ENCODE peak calls at places on chromosomes 16 and 17, in ten cellular contexts. N, T, L, Y, Q, R, V, B, O and A are unnamed samples. For H3K4me1, the result is how much of the 10 kb centered on the place peaks cover.

GRCh38 chr16:12097523-12098428 is 121.2 kb downstream of the SNX29 start:
- DNase-seq in O (no peak), N (no peak), T (no peak), Y (no peak), L (peak), V (no peak), R (peak), Q (peak), B (peak), A (no peak)

GRCh38 chr16:56657555-56658430 is at the start of gene MT1F:
- DNase-seq in B (peak), O (no peak), T (peak), Q (peak), N (peak), L (peak), Y (peak), R (peak), V (peak), A (peak)

GRCh38 chr17:4900231-4901107 is 1.1 kb downstream of the C17orf107 start:
- DNase-seq in O (peak), T (peak), L (no peak), V (no peak), Y (peak), N (no peak), Q (no peak), B (no peak), R (no peak), A (no peak)

GRCh38 chr16:678858-679807 is 1.1 kb upstream of the STUB1 start:
- DNase-seq in V (no peak), B (peak), T (peak), L (peak), R (peak), Y (peak), N (no peak), O (peak), Q (no peak), A (peak)

GRCh38 chr17:63954402-63955063 is 18.2 kb downstream of the SCN4A start:
- DNase-seq in Y (no peak), L (no peak), Q (no peak), B (no peak), V (no peak), N (no peak), R (no peak), O (no peak), T (no peak), A (no peak)

GRCh38 chr17:67689534-67690177 is 28.1 kb upstream of the NOL11 start:
- DNase-seq in O (peak), Y (peak), R (peak), V (peak), N (peak), L (peak), B (peak), Q (no peak), T (peak), A (peak)

GRCh38 chr17:17836818-17837379 is at the start of gene SREBF1:
- DNase-seq in B (no peak), Y (peak), L (peak), Q (no peak), T (no peak), N (no peak), O (peak), R (peak), V (peak), A (no peak)

GRCh38 chr17:74742153-74742515 is 5.1 kb downstream of the RAB37 start:
- DNase-seq in T (no peak), B (no peak), N (no peak), O (peak), V (no peak), Y (no peak), R (no peak), Q (peak), L (no peak), A (no peak)

GRCh38 chr16:58118801-58119508 is 10.2 kb downstream of the CFAP20 start:
- DNase-seq in R (no peak), L (no peak), O (peak), T (peak), Q (peak), V (no peak), N (no peak), B (no peak), Y (no peak), A (no peak)

GRCh38 chr17:28381141-28381825 is 9.8 kb downstream of the SARM1 start:
- DNase-seq in V (no peak), O (no peak), L (no peak), R (peak), Y (peak), Q (no peak), T (no peak), N (no peak), B (peak), A (no peak)

GRCh38 chr17:45677770-45678169 is 106.3 kb upstream of the CRHR1 start:
- DNase-seq in B (no peak), Q (no peak), N (no peak), Y (no peak), V (no peak), R (no peak), L (no peak), O (no peak), T (no peak), A (no peak)

GRCh38 chr16:70553645-70554044 is 30.0 kb downstream of the SF3B3 start:
- DNase-seq in N (no peak), Q (no peak), Y (no peak), B (no peak), T (no peak), R (peak), L (peak), O (peak), V (no peak), A (no peak)

GRCh38 chr16:1123525-1124230 is 27.6 kb upstream of the C1QTNF8 start:
- DNase-seq in Q (no peak), V (no peak), Y (no peak), R (no peak), B (no peak), T (no peak), O (no peak), L (no peak), N (no peak), A (no peak)

GRCh38 chr16:13036600-13036999 is 135.2 kb downstream of the SHISA9 start:
- DNase-seq in B (no peak), V (peak), N (no peak), R (peak), Y (peak), L (peak), O (no peak), Q (no peak), T (no peak), A (no peak)

GRCh38 chr16:20678242-20678641 is 19.2 kb downstream of the ACSM1 start:
- DNase-seq in B (no peak), R (no peak), O (no peak), L (no peak), V (no peak), N (no peak), Y (no peak), T (no peak), Q (no peak), A (no peak)

GRCh38 chr16:51245306-51245705 is 94.2 kb upstream of the SALL1 start:
- DNase-seq in V (no peak), B (no peak), O (no peak), R (no peak), L (no peak), Q (no peak), T (no peak), N (no peak), Y (no peak), A (no peak)

GRCh38 chr17:66469088-66469442 is 166.7 kb downstream of the PRKCA start:
- DNase-seq in O (no peak), V (no peak), N (no peak), T (no peak), R (no peak), Q (no peak), L (no peak), Y (no peak), B (no peak), A (no peak)

GRCh38 chr17:73498176-73498575 is 146.1 kb downstream of the SDK2 start:
- DNase-seq in N (no peak), O (peak), L (no peak), V (no peak), Q (no peak), Y (no peak), T (no peak), R (no peak), B (no peak), A (no peak)

GRCh38 chr17:82668631-82669099 is 20.4 kb upstream of the WDR45B start:
- DNase-seq in L (peak), Q (no peak), B (peak), T (peak), V (peak), Y (peak), R (peak), N (peak), O (peak), A (no peak)

GRCh38 chr17:34255381-34255732 is 272 bp downstream of the CCL2 start:
- DNase-seq in N (no peak), R (no peak), B (no peak), T (no peak), Q (no peak), Y (no peak), V (no peak), O (no peak), L (no peak), A (no peak)

GRCh38 chr17:50355701-50356341 is 9.9 kb downstream of the XYLT2 start:
- DNase-seq in Y (peak), B (no peak), N (no peak), Q (no peak), O (peak), T (no peak), L (no peak), V (no peak), R (no peak), A (no peak)

GRCh38 chr16:50183316-50183715 is 30.2 kb downstream of the TENT4B start:
- DNase-seq in B (no peak), T (no peak), R (peak), V (no peak), Q (no peak), Y (no peak), N (no peak), L (peak), O (peak), A (no peak)

GRCh38 chr16:47234-47633 is 6.2 kb downstream of the POLR3K start:
- DNase-seq in N (no peak), T (peak), Q (no peak), R (no peak), L (no peak), O (no peak), V (no peak), B (no peak), Y (no peak), A (no peak)

GRCh38 chr17:38798614-38799500 is 499 bp downstream of the PIP4K2B start:
- DNase-seq in R (peak), O (peak), Q (peak), N (no peak), Y (peak), V (peak), L (peak), T (peak), B (peak), A (peak)

GRCh38 chr17:48593126-48593829 is at the start of gene HOXB5:
- DNase-seq in R (no peak), V (no peak), O (no peak), T (no peak), L (no peak), B (no peak), Y (no peak), N (no peak), Q (no peak), A (no peak)

GRCh38 chr17:64617125-64617780 is 44.9 kb downstream of the SMURF2 start:
- DNase-seq in Y (no peak), L (no peak), V (no peak), B (no peak), Q (no peak), N (no peak), T (no peak), R (no peak), O (no peak), A (no peak)

GRCh38 chr16:51407199-51407598 is 256.1 kb upstream of the SALL1 start:
- DNase-seq in T (no peak), Q (no peak), B (no peak), R (no peak), L (no peak), Y (no peak), O (no peak), N (no peak), V (no peak), A (no peak)

GRCh38 chr16:81636298-81636960 is 142.7 kb upstream of the PLCG2 start:
- DNase-seq in V (no peak), T (no peak), L (no peak), O (no peak), Y (no peak), N (no peak), B (no peak), Q (no peak), R (no peak), A (no peak)

GRCh38 chr17:18105027-18105426 is 3.5 kb upstream of the MYO15A start:
- DNase-seq in L (no peak), O (peak), Q (no peak), T (no peak), R (no peak), Y (no peak), N (no peak), B (no peak), V (no peak), A (no peak)

GRCh38 chr17:74354123-74354522 is 7.5 kb downstream of the BTBD17 start:
- DNase-seq in O (peak), L (no peak), Y (peak), Q (no peak), N (peak), V (peak), T (no peak), B (no peak), R (no peak), A (no peak)

GRCh38 chr17:1050996-1051925 is 54.3 kb downstream of the TIMM22 start:
- DNase-seq in V (no peak), B (no peak), Q (no peak), N (no peak), T (no peak), Y (no peak), R (no peak), O (no peak), L (no peak), A (no peak)

GRCh38 chr17:1055751-1056645 is 59.1 kb downstream of the TIMM22 start:
- DNase-seq in T (peak), B (peak), Q (no peak), L (peak), R (peak), Y (peak), N (no peak), V (peak), O (peak), A (peak)

GRCh38 chr17:1055231-1055630 is 58.3 kb downstream of the TIMM22 start:
- DNase-seq in R (no peak), B (no peak), N (no peak), L (no peak), Y (no peak), O (no peak), T (no peak), V (no peak), Q (no peak), A (no peak)

GRCh38 chr17:1054656-1055055 is 57.7 kb downstream of the TIMM22 start:
- DNase-seq in Q (no peak), B (no peak), N (no peak), O (no peak), R (no peak), Y (no peak), T (no peak), V (no peak), L (no peak), A (no peak)

DNA sequence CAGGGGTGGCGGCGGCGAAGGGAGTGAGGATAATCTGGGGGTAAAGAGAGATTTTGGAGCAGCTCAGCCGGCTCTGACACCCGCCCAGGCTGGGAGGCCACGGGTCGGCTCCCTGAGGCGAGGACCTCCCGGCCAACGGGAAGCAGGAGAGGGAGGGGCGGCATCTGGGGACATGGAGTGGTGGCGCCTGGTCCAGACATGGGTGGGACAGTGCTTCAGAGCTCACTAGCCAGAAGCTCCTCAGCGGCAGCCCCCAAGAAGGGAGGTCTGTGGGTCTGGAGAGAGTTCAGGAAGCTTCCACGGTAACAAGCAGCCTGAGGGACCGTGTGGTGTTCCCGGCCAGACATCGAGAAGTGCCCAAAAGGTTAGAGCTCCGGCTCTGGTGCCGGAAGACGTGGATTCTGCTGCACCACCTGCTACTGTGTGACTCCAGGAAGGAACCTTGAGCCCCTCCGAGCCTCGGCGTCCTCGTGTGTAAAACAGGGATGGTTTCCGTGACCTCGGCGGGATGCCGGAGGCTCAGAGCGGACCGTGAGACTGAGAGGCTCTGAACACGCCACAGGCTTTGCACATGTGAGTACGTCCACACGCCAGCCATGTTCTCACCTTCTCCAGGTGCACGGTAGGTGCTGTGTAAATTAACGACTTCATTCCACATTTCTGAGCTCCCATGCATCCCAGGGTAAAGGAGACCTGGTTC is 56.9 kb downstream of the TIMM22 start:
- DNase-seq in L (no peak), Q (no peak), V (no peak), T (no peak), Y (no peak), B (no peak), O (no peak), R (no peak), N (no peak), A (no peak)
- H3K27ac ChIP-seq in L (no peak), Q (no peak), V (no peak), T (peak), Y (no peak), B (no peak), O (no peak), R (no peak), N (no peak), A (peak)

GRCh38 chr17:78159575-78160158 is 8.7 kb upstream of the SYNGR2 start:
- DNase-seq in O (peak), N (no peak), B (no peak), R (peak), Y (no peak), V (no peak), L (peak), Q (peak), T (no peak), A (no peak)

GRCh38 chr17:78164748-78165607 is 3.4 kb upstream of the SYNGR2 start:
- DNase-seq in Q (no peak), Y (no peak), L (no peak), O (peak), N (no peak), B (no peak), V (no peak), R (no peak), T (no peak), A (no peak)

GRCh38 chr17:78166416-78166815 is 2.0 kb upstream of the SYNGR2 start:
- DNase-seq in B (no peak), V (no peak), Q (no peak), O (peak), Y (no peak), T (no peak), L (no peak), N (no peak), R (no peak), A (no peak)

GRCh38 chr17:78168906-78169793 is 769 bp downstream of the SYNGR2 start:
- DNase-seq in R (no peak), L (no peak), B (peak), Y (peak), V (peak), Q (peak), O (peak), T (peak), N (peak), A (peak)

DNA sequence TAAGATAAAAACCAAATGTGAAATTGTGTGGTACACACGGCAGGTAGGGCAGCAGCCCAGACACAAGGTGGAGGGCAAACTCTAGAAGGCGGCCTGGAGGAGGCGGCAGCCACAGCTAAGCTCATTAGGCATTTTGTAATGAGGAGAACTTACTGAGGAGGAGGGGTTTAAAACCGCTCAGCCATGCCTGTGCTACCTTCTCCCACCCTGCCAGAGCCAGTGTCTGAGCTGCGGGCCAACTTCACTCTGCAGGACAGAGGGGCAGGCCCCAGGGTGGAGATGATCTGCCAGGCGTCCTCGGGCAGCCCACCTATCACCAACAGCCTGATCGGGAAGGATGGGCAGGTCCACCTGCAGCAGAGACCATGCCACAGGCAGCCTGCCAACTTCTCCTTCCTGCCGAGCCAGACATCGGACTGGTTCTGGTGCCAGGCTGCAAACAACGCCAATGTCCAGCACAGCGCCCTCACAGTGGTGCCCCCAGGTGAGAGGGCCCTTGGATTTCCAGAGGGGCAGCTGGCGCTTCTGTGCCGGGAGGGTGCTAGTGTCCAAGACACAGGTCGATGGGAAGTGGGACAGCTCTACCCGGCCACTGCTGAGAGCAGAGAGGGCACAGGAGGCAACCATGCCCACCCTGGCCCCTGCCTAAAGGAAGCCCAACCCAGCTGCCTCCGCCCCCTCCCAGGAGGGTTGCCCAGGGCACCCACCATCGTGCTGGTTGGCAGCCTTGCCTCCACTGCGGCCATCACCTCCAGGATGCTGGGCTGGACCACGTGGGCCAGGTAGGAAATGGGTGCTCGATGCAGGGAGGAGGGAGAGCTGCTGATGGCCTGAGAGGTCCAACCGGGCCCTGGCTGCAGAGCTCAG is 4.3 kb upstream of the SYNGR2 start:
- DNase-seq in Q (no peak), Y (peak), R (no peak), N (no peak), V (no peak), T (no peak), O (peak), B (no peak), L (no peak), A (no peak)
- TF ChIP-seq CTCF in Q (no peak), Y (no peak), R (no peak), N (no peak), V (no peak), T (no peak), O (no peak), B (no peak), L (no peak), A (no peak)

DNA sequence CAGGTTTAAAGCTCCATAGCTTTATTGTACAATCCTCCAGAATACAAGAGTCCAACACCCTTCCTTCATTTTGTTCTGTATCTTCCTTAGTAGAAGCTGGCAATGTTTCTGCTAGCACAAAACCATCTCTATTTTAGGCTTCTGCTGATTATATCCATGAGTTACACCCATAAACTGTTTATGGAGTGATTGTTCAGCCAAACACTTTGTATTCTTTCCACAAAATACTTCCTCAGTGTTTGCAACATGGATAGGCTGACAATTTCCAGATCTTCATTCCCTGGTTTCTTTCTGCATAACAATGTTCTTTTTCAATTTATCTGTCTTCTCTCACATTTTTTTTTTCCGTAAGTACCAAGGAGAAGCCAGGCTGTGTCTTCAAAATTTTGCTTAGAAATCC is 839.9 kb upstream of the CDH8 start:
- DNase-seq in N (no peak), R (no peak), O (no peak), Y (no peak), T (no peak), B (no peak), V (no peak), L (no peak), Q (no peak), A (no peak)
- H3K4me1 ChIP-seq in N (under half), R (under half), O (under half), Y (under half), T (under half), B (under half), V (under half), L (under half), Q (under half), A (under half)

DNA sequence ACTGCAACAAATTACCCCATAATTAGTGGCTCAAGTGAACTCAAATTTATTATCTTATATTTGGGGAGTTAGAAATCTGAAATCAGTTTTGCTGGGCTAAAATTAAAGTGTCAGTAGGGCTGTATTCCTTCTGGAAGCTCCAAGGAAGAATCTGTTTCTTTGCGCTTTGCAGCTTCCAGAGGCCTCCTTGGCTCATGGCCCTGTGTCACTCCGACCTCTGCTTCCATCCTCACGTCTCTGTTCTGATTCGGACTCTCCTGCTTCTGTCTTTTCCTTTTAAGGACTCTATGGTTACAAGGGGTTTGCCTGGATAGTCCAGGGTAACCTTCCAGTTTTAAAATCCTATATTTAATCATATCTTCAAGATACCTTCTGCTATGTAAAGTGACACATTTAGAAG is 232.1 kb downstream of the CA10 start:
- DNase-seq in Y (no peak), Q (no peak), B (no peak), R (no peak), N (no peak), T (no peak), V (no peak), O (no peak), L (no peak), A (no peak)
- H3K27ac ChIP-seq in Y (no peak), Q (no peak), B (no peak), R (no peak), N (no peak), T (no peak), V (no peak), O (no peak), L (no peak), A (no peak)